ENCODE peak calls at places on chromosome X, in six cellular contexts. W is testis, P is B cell, E is PC-3, Q is heart right ventricle, C is endothelial cell. G is an unnamed sample.

GRCh38 chrX:50643525-50644137 is 170.4 kb downstream of the SHROOM4 start:
- DNase-seq in W (no peak), P (no peak), E (no peak), Q (peak; percentile 43), C (peak; percentile 53), G (no peak)

GRCh38 chrX:23332888-23333821 is 1.5 kb upstream of the PTCHD1 start:
- DNase-seq in W (no peak), P (no peak), E (no peak), Q (no peak), C (no peak), G (no peak)

GRCh38 chrX:81301877-81302276 is 100.0 kb downstream of the SH3BGRL start:
- DNase-seq in W (no peak), P (no peak), E (peak; percentile 55), Q (no peak), C (no peak), G (no peak)

GRCh38 chrX:152025656-152026440 is 51.4 kb upstream of the GABRE start:
- DNase-seq in W (no peak), P (no peak), E (no peak), Q (no peak), C (no peak), G (no peak)

GRCh38 chrX:136574548-136574947 is 42.5 kb downstream of the VGLL1 start:
- DNase-seq in W (no peak), P (no peak), E (peak; percentile 26), Q (peak; percentile 3), C (no peak), G (no peak)

GRCh38 chrX:15382809-15383208 is 1.4 kb downstream of the VEGFD start:
- DNase-seq in W (no peak), P (no peak), E (peak; percentile 2), Q (no peak), C (peak; percentile 4), G (no peak)

GRCh38 chrX:83022020-83022419 is 486.1 kb upstream of the POU3F4 start:
- DNase-seq in W (no peak), P (no peak), E (peak; percentile 63), Q (no peak), C (no peak), G (no peak)

GRCh38 chrX:129940721-129941120 is 34.8 kb downstream of the UTP14A start:
- DNase-seq in W (no peak), P (no peak), E (no peak), Q (no peak), C (no peak), G (no peak)

GRCh38 chrX:155744534-155744933 is 131.8 kb upstream of the TMLHE start:
- DNase-seq in W (no peak), P (no peak), E (no peak), Q (no peak), C (no peak), G (no peak)

GRCh38 chrX:53279296-53280237 is 1.8 kb downstream of the IQSEC2 start:
- DNase-seq in W (no peak), P (no peak), E (no peak), Q (no peak), C (no peak), G (no peak)

GRCh38 chrX:10128386-10128785 is 28.4 kb upstream of the CLCN4 start:
- DNase-seq in W (no peak), P (no peak), E (no peak), Q (no peak), C (no peak), G (no peak)

GRCh38 chrX:40316502-40316901 is 218.7 kb upstream of the BCOR start:
- DNase-seq in W (no peak), P (no peak), E (no peak), Q (no peak), C (no peak), G (no peak)

GRCh38 chrX:152897216-152898144 is at the start of gene ZNF185:
- DNase-seq in W (peak; percentile 25), P (no peak), E (peak; percentile 76), Q (no peak), C (peak; percentile 56), G (no peak)

GRCh38 chrX:68648960-68649359 is 1.5 kb downstream of the STARD8 start:
- DNase-seq in W (no peak), P (no peak), E (peak; percentile 13), Q (no peak), C (no peak), G (no peak)

GRCh38 chrX:39689374-39690104 is 408.2 kb downstream of the BCOR start:
- DNase-seq in W (no peak), P (no peak), E (no peak), Q (no peak), C (peak; percentile 8), G (no peak)

GRCh38 chrX:25076941-25077500 is 61.3 kb upstream of the ARX start:
- DNase-seq in W (no peak), P (no peak), E (no peak), Q (no peak), C (no peak), G (no peak)

DNA sequence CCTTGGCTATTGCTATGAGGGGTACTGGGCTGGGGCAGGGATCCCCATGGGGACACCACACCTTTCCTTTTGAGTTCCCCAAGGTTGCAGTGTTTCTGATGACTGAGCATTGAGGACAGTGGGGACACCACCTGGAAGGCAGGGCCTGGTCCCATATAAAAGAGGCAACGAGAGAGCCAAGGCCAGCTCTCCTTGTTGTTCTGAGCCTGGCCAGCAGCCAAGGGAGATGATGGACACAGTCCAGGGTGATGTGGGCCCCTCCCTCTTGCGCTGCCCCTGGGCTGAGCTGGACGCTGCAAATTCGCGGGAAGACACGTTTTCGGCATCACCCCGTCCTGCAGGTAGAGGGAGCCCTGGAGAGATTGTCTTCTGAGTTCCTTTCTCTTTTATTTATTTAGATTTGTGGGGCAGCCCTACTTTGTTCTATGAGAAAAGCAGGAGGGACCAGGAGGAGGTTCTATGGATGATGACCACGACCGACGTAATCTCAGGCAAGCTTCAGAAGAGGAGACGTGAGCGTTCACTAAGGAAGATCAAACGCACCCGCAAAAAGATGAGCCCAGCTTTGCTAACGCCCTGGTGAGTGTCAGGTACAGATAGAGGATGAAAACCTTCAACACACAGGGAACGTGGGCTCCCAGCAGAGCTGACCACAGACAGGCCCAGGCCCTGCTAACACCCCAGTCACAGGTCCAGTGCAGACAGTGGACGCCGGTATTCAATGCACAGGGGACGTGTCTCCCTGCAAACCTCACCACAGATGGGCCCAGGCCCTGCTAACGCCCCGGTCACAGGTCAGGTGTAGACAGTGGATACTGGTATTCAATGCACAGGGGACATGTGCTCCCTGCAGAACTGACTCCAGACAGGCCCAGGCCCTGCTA is 97.4 kb downstream of the SHOX start:
- DNase-seq in W (no peak), P (no peak), E (peak; percentile 36), Q (no peak), C (no peak), G (no peak)
- TF ChIP-seq CTCF in W (no peak), P (no peak), E (peak; percentile 51), Q (no peak), C (no peak), G (peak; percentile 68)

DNA sequence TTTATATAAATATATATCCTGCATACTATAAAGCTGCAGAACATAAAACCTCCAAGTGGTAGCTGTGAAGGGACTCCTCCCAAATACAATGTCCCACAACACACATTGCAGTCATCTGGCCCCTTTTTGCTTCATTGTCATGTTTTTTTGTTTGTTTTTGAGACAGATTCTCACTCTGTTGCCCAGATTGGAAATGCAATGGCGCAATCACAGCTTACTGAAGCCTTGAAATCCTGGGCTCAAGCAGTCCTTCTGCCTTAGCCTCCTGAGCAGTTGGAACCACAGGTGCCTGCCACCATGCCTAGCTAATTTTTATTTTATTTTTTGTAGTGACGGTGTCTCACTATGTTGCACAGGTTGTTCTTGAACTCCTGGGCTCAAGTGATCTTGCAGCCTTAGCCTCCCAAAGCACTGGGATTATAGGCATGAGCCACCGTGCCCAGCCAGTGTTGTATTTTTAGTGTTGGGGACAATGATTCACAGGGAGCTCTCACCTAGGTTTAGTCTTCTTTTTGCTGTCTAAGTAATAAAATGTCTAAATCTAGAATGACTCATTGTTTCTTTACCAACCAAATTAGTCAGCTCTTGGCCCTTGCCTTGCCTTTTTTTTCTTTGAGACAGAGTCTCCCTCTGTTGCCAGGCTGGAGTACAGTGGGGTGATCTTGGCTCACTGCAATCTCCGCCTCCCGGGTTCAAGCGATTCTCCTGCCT is 24.0 kb upstream of the XIAP start:
- DNase-seq in W (no peak), P (no peak), E (peak; percentile 84), Q (no peak), C (no peak), G (no peak)
- TF ChIP-seq CTCF in W (no peak), P (no peak), E (no peak), Q (no peak), C (no peak), G (no peak)

GRCh38 chrX:27889878-27890277 is 82.1 kb downstream of the MAGEB10 start:
- DNase-seq in W (no peak), P (no peak), E (no peak), Q (no peak), C (no peak), G (no peak)
- TF ChIP-seq CTCF in W (no peak), P (no peak), E (no peak), Q (no peak), C (no peak), G (no peak)

DNA sequence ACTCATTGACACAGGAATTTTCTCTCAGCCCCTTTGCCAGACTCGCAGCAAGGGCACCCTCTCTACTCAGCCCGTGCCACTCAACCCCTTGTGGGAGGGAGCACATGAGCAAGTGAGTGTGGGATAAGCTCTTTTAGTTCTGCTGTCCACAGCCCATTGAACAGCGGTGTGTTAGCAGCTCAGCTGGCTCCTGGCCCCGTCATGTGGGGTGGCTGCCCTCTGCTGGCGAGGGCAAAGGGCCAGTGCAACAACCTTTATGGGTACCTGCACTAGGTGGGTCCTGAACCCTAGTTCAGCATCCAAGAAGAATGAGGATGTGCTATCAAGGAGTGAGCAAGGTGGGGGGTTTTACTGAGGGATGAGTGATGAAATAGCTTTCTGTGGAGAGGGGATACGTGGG is 85.0 kb upstream of the ZNF81 start:
- DNase-seq in W (peak; percentile 64), P (no peak), E (peak; percentile 55), Q (peak; percentile 5), C (peak; percentile 39), G (peak; percentile 18)
- TF ChIP-seq CTCF in W (peak; percentile 24), P (no peak), E (peak; percentile 63), Q (peak; percentile 20), C (no peak), G (peak; percentile 52)

GRCh38 chrX:154308108-154308946 is 12.7 kb downstream of the TKTL1 start:
- DNase-seq in W (peak; percentile 69), P (peak; percentile 81), E (peak; percentile 73), Q (peak; percentile 69), C (peak; percentile 72), G (peak; percentile 61)
- TF ChIP-seq CTCF in W (peak; percentile 57), P (peak; percentile 67), E (peak; percentile 77), Q (peak; percentile 80), C (peak; percentile 58), G (peak; percentile 78)

DNA sequence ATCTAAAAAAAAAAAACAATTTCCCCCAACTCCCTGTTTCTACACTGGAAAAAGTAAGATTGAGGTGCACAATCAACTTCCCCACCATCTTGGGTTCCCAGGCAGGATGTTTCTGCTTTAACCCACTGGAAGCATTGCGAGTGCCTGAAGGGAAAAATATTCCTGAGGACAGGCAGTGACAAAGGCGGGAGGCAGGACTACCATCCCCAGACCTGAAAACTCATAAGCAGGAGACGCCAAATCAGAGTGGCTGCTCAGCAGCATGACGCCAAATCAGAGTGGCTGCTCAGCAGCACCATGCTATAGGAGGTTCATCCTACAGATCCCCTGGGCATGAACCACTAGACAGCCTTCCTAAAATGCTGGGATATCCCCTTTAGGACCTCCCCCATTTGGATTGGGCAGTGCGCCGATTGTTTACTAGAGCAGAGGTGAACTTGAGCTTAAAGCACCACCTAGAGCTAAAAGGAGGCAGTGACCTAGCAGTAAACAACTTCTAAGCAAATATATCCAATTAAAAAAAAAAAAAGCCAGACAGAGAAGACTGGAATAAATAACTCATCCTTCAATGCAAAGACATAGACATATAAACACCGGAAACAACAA is 35.0 kb upstream of the GK start:
- DNase-seq in W (no peak), P (no peak), E (peak; percentile 31), Q (no peak), C (no peak), G (peak; percentile 12)
- TF ChIP-seq CTCF in W (no peak), P (no peak), E (peak; percentile 53), Q (no peak), C (no peak), G (peak; percentile 44)

G was measured in OCI-LY7.